ENCODE peak calls at places on chromosome 15, in nine cellular contexts. F is fibroblast of villous mesenchyme, H is HCT116, Y is foreskin fibroblast, L is HepG2, B is lower lobe of right lung, D is tibial artery, P is mesendoderm, I is RWPE2. J is an unnamed sample.

GRCh38 chr15:68610825-68611224 is 32.0 kb downstream of the CORO2B start:
- DNase-seq in F (peak), H (no peak), Y (no peak), L (no peak), B (no peak), D (no peak), P (no peak), I (no peak), J (no peak)

GRCh38 chr15:79308874-79309273 is 2.0 kb upstream of the TMED3 start:
- DNase-seq in F (no peak), H (no peak), Y (no peak), L (no peak), B (no peak), D (no peak), P (no peak), I (no peak), J (no peak)

GRCh38 chr15:60000113-60000823 is 3.8 kb upstream of the FOXB1 start:
- DNase-seq in F (no peak), H (no peak), Y (no peak), L (no peak), B (no peak), D (no peak), P (peak), I (no peak), J (no peak)

GRCh38 chr15:61916104-61916503 is 144.1 kb downstream of the VPS13C start:
- DNase-seq in F (no peak), H (no peak), Y (peak), L (no peak), B (no peak), D (no peak), P (no peak), I (no peak), J (no peak)

GRCh38 chr15:96969892-96970710 is 639.6 kb downstream of the NR2F2 start:
- DNase-seq in F (no peak), H (no peak), Y (no peak), L (no peak), B (no peak), D (no peak), P (peak), I (no peak), J (no peak)

GRCh38 chr15:45648521-45649200 is 13.8 kb downstream of the SQOR start:
- DNase-seq in F (peak), H (peak), Y (peak), L (peak), B (no peak), D (no peak), P (no peak), I (peak), J (no peak)

GRCh38 chr15:68797589-68798377 is 22.9 kb downstream of the ANP32A start:
- DNase-seq in F (no peak), H (no peak), Y (peak), L (no peak), B (no peak), D (no peak), P (peak), I (no peak), J (peak)

GRCh38 chr15:77025471-77025901 is 30.6 kb downstream of the PSTPIP1 start:
- DNase-seq in F (no peak), H (no peak), Y (no peak), L (no peak), B (peak), D (peak), P (no peak), I (peak), J (peak)

GRCh38 chr15:76235186-76235826 is 76.0 kb downstream of the ETFA start:
- DNase-seq in F (peak), H (peak), Y (peak), L (peak), B (no peak), D (no peak), P (peak), I (no peak), J (no peak)

GRCh38 chr15:100097342-100097899 is 244.4 kb downstream of the ADAMTS17 start:
- DNase-seq in F (no peak), H (no peak), Y (no peak), L (no peak), B (no peak), D (no peak), P (no peak), I (no peak), J (peak)

GRCh38 chr15:73972984-73973682 is 19.0 kb downstream of the STOML1 start:
- DNase-seq in F (peak), H (no peak), Y (peak), L (peak), B (peak), D (peak), P (peak), I (no peak), J (peak)

GRCh38 chr15:45454825-45455224 is 67.7 kb downstream of the SLC30A4 start:
- DNase-seq in F (peak), H (peak), Y (peak), L (no peak), B (peak), D (no peak), P (no peak), I (peak), J (peak)

DNA sequence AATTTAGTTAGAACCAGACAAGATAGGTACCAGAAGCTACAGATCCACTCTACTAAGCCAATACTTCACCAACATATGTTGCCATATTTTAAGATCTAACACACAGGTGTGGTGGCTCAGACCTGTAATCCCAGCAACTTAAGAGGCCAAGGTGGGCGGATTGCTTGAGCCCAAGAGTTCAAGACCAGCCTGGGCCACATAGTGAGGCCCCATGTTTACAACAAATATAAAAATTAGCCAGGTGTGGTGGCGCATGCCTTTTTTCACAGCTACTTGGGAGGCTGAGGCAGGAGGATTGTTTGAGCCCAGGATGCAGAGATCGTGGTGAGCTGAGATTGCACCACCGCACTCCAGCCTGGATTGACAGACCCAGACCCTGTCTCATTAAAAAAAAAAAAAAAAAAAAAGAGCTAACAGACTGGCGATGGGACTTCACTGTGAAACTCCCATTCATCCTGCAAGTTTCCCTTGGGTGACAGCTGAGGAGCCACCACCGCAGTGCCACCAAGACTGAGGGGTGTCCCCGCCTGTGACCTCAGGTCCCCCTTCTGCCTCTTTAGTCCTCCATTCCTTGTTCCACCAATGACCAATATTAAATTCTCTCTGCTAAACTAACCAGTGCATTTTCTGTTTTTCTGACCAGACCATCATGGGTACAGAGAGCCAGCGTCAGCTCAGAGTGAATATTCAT is 163.3 kb downstream of the OR4M2 start:
- DNase-seq in F (no peak), H (no peak), Y (no peak), L (no peak), B (no peak), D (no peak), P (no peak), I (no peak), J (no peak)
- H3K4me3 ChIP-seq in F (no peak), H (no peak), Y (no peak), L (no peak), B (no peak), D (no peak), P (no peak), I (no peak), J (no peak)

DNA sequence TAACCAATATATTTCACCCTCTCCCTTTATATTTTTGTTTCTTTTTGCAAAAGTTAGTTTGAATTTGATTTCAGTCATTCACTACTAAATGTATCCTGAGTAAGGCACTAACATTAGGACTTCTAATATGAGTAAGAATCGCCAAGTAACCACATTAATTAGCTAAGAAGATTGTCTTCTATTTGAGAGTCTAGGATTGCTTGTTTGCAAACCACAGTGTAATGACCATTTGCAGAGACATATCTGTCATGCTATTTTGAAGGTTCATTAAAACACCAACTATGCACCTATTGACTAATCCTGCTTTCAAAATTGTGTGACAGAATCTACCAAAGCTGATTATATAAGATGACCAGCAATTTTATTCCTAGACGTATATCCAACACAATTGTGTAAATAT is 5.3 kb upstream of the EID1 start:
- DNase-seq in F (no peak), H (no peak), Y (no peak), L (no peak), B (no peak), D (no peak), P (no peak), I (no peak), J (no peak)
- H3K4me3 ChIP-seq in F (no peak), H (no peak), Y (no peak), L (no peak), B (no peak), D (no peak), P (no peak), I (no peak), J (no peak)

GRCh38 chr15:40593130-40593529 is 919 bp upstream of the KNL1 start:
- DNase-seq in F (no peak), H (no peak), Y (no peak), L (no peak), B (no peak), D (no peak), P (no peak), I (no peak), J (no peak)
- H3K4me3 ChIP-seq in F (no peak), H (no peak), Y (no peak), L (peak), B (no peak), D (no peak), P (no peak), I (no peak), J (no peak)

DNA sequence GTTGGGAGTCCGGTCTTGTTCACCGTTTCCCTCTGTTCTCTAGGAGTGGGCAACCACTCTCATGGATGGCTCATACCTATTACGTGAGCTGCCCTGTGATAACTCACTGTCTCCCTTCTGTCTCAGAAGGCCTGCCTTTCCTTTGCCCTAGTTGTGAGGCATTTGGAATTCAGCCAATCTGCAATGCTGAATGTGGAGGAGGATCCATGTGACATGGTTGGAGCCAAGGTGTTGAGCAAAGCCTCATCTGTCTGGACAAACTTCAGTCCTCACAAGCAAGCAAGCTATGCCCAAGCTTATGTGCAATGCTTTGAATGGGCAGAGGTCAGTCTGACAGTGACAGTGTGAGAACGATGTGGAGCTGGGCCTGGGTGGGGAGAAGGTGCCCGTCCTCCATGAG is 37.8 kb upstream of the ATP10A start:
- DNase-seq in F (no peak), H (no peak), Y (peak), L (no peak), B (no peak), D (no peak), P (no peak), I (no peak), J (no peak)
- H3K4me3 ChIP-seq in F (no peak), H (no peak), Y (no peak), L (no peak), B (no peak), D (no peak), P (no peak), I (no peak), J (no peak)

DNA sequence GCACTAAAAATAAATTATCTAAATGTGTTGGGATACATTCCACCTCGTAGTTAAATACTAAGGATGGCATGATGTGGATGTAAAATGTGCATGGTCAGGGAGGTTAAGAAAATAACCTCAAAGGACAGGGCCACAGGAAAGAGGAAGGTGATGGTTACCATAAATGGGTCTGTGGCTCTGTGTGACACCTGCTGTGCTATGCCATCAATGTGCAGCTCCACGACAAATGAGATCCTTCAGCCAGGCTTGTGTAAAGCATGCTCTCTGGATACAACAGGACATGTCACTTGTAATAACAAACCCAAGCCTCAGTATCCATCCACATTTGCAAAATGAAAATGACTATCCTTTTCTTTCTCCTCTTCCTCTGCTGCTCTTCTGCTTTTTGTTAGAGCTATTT is 456.7 kb upstream of the RASGRP1 start:
- DNase-seq in F (no peak), H (no peak), Y (no peak), L (no peak), B (no peak), D (no peak), P (no peak), I (no peak), J (no peak)
- H3K4me3 ChIP-seq in F (no peak), H (no peak), Y (no peak), L (no peak), B (no peak), D (no peak), P (no peak), I (no peak), J (no peak)

GRCh38 chr15:66105286-66105984 is 148.1 kb downstream of the MEGF11 start:
- DNase-seq in F (no peak), H (no peak), Y (no peak), L (no peak), B (no peak), D (no peak), P (no peak), I (peak), J (peak)

GRCh38 chr15:66100761-66101160 is 152.8 kb downstream of the MEGF11 start:
- DNase-seq in F (no peak), H (no peak), Y (no peak), L (no peak), B (no peak), D (no peak), P (no peak), I (peak), J (peak)

GRCh38 chr15:66101715-66102395 is 151.7 kb downstream of the MEGF11 start:
- DNase-seq in F (no peak), H (no peak), Y (no peak), L (no peak), B (no peak), D (no peak), P (peak), I (peak), J (peak)

GRCh38 chr15:66102563-66103292 is 150.8 kb downstream of the MEGF11 start:
- DNase-seq in F (no peak), H (no peak), Y (no peak), L (no peak), B (no peak), D (no peak), P (no peak), I (peak), J (peak)

DNA sequence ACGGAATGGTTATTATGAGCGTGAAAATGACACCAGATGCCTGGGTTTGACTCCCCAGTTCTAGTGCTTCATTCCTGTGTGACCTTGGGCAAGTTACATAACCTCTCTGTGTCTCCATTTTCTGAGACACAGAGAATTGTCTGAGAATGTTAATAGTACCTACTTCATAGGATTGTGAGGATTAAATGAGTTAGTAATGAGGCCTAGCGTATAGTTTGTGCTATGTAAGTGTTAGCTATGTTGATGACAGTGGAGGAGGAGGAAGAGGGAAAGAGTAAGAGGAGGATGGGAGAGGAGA is 150.3 kb downstream of the MEGF11 start:
- DNase-seq in F (no peak), H (no peak), Y (no peak), L (no peak), B (no peak), D (no peak), P (no peak), I (no peak), J (no peak)
- H3K4me3 ChIP-seq in F (no peak), H (no peak), Y (no peak), L (no peak), B (no peak), D (no peak), P (no peak), I (no peak), J (no peak)

DNA sequence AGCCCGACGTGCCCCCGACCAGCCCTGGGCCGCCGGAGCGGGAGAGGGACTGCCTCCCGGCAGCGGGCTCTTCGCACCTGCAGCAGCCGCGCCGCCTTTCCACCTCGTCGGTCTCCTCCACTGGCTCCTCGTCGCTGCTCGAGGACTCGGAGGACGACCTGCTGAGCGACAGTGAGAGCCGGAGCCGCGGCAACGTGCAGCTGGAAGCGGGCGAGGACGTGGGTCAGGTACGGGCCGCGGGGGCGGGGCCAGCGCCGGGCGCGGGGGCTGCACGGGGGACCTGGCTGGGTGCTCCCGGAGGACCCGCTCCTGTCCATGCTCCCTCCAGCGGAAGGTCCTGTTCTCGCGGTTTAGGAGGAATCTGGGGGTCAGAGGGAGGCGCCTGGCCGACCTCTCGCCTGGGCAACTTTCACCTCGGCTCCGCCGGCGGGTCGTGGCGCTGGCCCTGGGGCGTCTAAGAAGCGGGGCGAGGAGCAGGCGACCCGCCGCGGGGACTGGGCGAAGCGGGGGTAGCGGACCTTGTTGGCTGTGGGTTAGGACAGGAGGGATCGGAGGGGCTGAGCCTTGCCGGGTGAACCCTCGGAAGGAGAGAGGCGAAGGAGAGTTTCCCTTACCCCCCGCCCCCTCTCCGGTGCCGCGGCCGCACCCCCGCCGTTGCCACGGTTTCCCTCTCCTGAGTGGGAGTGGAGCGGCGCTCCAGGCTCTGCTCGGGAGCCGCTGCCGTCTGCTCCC is 682 bp downstream of the ITPKA start:
- DNase-seq in F (no peak), H (no peak), Y (peak), L (peak), B (peak), D (no peak), P (peak), I (no peak), J (no peak)
- H3K4me3 ChIP-seq in F (peak), H (peak), Y (peak), L (peak), B (peak), D (peak), P (no peak), I (peak), J (peak)

J was measured in sigmoid colon.